ENCODE peak calls at places on chromosomes 12 and 14, in five cellular contexts. D, C, N, P and E are unnamed samples.
A peak's percentile ranks its signal among the peaks of the same experiment; 100 is the strongest.

GRCh38 chr14:72443991-72444431 is 449.9 kb downstream of the DPF3 start:
- DNase-seq in D (no peak), C (no peak), N (no peak), P (no peak), E (no peak)

GRCh38 chr12:87866602-87867292 is 162.5 kb downstream of the C12orf50 start:
- DNase-seq in D (peak; percentile 41), C (peak; percentile 2), N (peak; percentile 55), P (peak; percentile 12), E (no peak)

GRCh38 chr14:39265032-39265431 is 31.3 kb downstream of the MIA2 start:
- DNase-seq in D (peak; percentile 32), C (no peak), N (peak; percentile 37), P (peak; percentile 41), E (no peak)

GRCh38 chr12:124520258-124520657 is 47.2 kb downstream of the NCOR2 start:
- DNase-seq in D (peak; percentile 32), C (no peak), N (peak; percentile 87), P (no peak), E (no peak)

GRCh38 chr14:75274899-75275569 is 3.6 kb upstream of the FOS start:
- DNase-seq in D (no peak), C (no peak), N (no peak), P (no peak), E (no peak)

GRCh38 chr14:73610692-73611091 is 1.6 kb upstream of the ACOT6 start:
- DNase-seq in D (peak; percentile 6), C (peak; percentile 28), N (peak; percentile 29), P (no peak), E (no peak)

GRCh38 chr12:26150737-26151450 is 26.1 kb upstream of the BHLHE41 start:
- DNase-seq in D (peak; percentile 90), C (no peak), N (no peak), P (no peak), E (no peak)

GRCh38 chr12:40325349-40325960 is 100.7 kb downstream of the LRRK2 start:
- DNase-seq in D (peak; percentile 24), C (peak; percentile 35), N (peak; percentile 58), P (peak; percentile 59), E (peak; percentile 76)

GRCh38 chr14:63499701-63500250 is 43.4 kb downstream of the PPP2R5E start:
- DNase-seq in D (peak; percentile 73), C (no peak), N (peak; percentile 88), P (no peak), E (no peak)

GRCh38 chr14:72822946-72823611 is 70.8 kb downstream of the DPF3 start:
- DNase-seq in D (no peak), C (no peak), N (no peak), P (no peak), E (no peak)

GRCh38 chr14:97539884-97540283 is 742.7 kb downstream of the VRK1 start:
- DNase-seq in D (no peak), C (no peak), N (peak; percentile 57), P (no peak), E (no peak)

GRCh38 chr14:61107148-61107641 is 126.2 kb downstream of the SLC38A6 start:
- DNase-seq in D (peak; percentile 71), C (no peak), N (no peak), P (no peak), E (no peak)

GRCh38 chr14:94213741-94214140 is 39.6 kb downstream of the PPP4R4 start:
- DNase-seq in D (no peak), C (no peak), N (no peak), P (no peak), E (no peak)

GRCh38 chr14:85479771-85480170 is 50.2 kb upstream of the FLRT2 start:
- DNase-seq in D (no peak), C (no peak), N (no peak), P (no peak), E (no peak)

GRCh38 chr12:570237-570925 is 92.9 kb downstream of the NINJ2 start:
- DNase-seq in D (peak; percentile 96), C (peak; percentile 70), N (peak; percentile 81), P (peak; percentile 76), E (no peak)

DNA sequence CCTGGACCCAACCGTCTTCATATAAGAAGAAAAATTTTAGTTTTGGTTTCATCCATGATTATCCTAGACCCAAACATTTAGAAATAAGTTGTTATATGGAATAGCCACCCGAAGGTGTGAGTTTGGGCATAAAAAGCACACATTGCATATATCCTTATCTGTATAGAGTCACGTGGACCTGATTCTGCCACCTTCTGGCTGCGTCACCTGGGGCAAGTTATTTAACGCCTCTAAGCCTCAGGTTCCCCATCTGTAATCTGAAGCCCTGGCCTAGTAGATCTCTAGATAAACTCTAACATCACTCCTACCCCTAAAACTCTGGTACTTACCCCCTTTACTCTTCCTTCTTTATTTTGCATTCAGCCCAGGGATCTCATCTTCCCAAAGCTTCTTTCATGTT is 14.3 kb upstream of the KRT5 start:
- DNase-seq in D (no peak), C (no peak), N (peak; percentile 20), P (no peak), E (no peak)
- TF ChIP-seq EZH2phosphoT487 in D (no peak), C (no peak), N (no peak), P (no peak), E (no peak)

GRCh38 chr12:42587564-42588307 is 1.8 kb downstream of the PRICKLE1 start:
- DNase-seq in D (peak; percentile 39), C (no peak), N (peak; percentile 43), P (no peak), E (no peak)

GRCh38 chr12:42589465-42590323 is at the start of gene PRICKLE1:
- DNase-seq in D (peak; percentile 86), C (peak; percentile 81), N (peak; percentile 57), P (no peak), E (peak; percentile 61)

GRCh38 chr12:42588981-42589464 is 523 bp downstream of the PRICKLE1 start:
- DNase-seq in D (peak; percentile 71), C (peak; percentile 84), N (peak; percentile 64), P (no peak), E (no peak)

GRCh38 chr12:42588308-42588836 is 1.2 kb downstream of the PRICKLE1 start:
- DNase-seq in D (peak; percentile 54), C (no peak), N (peak; percentile 33), P (no peak), E (no peak)

DNA sequence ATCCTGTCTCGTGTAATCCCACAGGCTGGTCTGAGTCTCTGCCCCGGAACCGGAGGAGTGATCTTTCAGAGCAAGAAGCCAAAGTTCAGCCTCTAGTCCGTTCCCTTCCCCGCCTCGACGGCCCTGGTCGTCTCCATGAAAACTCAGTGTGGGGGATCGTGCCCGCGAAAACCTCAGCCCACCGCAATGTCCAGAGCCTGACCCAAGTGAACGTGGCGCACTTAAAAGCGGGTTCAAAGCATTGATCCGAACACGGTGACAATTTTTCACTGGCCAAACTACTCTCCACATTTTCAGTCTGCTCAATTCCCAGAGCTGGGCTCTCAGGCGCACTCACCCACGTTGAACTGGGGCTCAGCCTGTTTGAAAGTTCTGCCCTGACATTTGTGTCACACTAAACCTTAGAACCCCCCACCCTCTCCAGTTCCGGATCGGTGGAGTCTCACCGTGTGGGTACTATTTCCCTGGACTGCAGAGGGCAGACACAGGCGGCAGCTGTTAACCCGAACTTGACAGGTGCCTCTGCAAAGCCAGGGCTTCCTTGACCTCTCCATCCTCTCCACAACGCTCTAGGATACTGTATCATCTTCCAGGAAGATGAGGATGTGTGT is 883 bp upstream of the PRICKLE1 start:
- DNase-seq in D (peak; percentile 56), C (peak; percentile 39), N (peak; percentile 50), P (no peak), E (peak; percentile 16)
- TF ChIP-seq EZH2 in D (no peak), C (no peak), N (no peak), P (no peak), E (no peak)

GRCh38 chr12:47704719-47705118 is 1.1 kb downstream of the RPAP3 start:
- DNase-seq in D (no peak), C (no peak), N (no peak), P (no peak), E (no peak)
- H3K9ac ChIP-seq in D (peak overlapping the region; percentile 91), C (no peak overlapping the region), N (peak overlapping the region; percentile 76), P (peak overlapping the region; percentile 75), E (peak overlapping the region; percentile 89)

GRCh38 chr14:22225526-22226133 is 363.4 kb downstream of the DAD1 start:
- DNase-seq in D (peak; percentile 39), C (no peak), N (peak; percentile 62), P (no peak), E (no peak)

GRCh38 chr14:22226381-22226780 is 362.6 kb downstream of the DAD1 start:
- DNase-seq in D (peak; percentile 2), C (peak; percentile 31), N (peak; percentile 77), P (no peak), E (no peak)

GRCh38 chr14:22220427-22220826 is 368.6 kb downstream of the DAD1 start:
- DNase-seq in D (peak; percentile 10), C (no peak), N (peak; percentile 68), P (no peak), E (no peak)

GRCh38 chr14:22218729-22219128 is 370.3 kb downstream of the DAD1 start:
- DNase-seq in D (no peak), C (no peak), N (no peak), P (no peak), E (no peak)

DNA sequence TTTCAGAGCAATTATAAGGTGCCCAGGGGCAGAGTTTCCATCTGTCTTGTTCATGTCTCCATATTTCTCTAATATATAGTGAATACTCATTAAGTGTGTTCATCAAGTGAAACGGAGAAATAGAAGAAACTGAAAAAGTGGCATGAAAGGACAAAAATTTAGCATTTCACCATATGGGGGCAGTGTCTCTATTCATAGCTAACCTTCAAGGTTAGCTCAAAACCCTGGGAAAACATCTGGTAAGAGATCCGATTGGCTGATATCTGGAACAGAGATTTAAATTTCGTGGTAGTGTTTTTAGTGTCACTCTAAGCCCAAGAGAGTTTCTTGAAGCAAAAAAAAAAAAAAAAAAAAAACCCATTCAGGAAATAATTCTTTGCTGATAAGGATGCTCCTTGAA is 367.5 kb downstream of the DAD1 start:
- DNase-seq in D (peak; percentile 44), C (peak; percentile 4), N (peak; percentile 72), P (peak; percentile 12), E (peak; percentile 12)
- TF ChIP-seq EZH2phosphoT487 in D (no peak), C (no peak), N (no peak), P (no peak), E (no peak)

GRCh38 chr14:105484069-105484996 is 2.4 kb upstream of the CRIP1 start:
- DNase-seq in D (peak; percentile 86), C (peak; percentile 45), N (no peak), P (no peak), E (no peak)

GRCh38 chr14:105486974-105487448 is 325 bp downstream of the CRIP1 start:
- DNase-seq in D (no peak), C (peak; percentile 45), N (no peak), P (no peak), E (no peak)

GRCh38 chr14:105484997-105485393 is 1.7 kb upstream of the CRIP1 start:
- DNase-seq in D (no peak), C (no peak), N (no peak), P (no peak), E (no peak)

GRCh38 chr14:105486333-105486973 is at the start of gene CRIP1:
- DNase-seq in D (no peak), C (no peak), N (no peak), P (no peak), E (no peak)

DNA sequence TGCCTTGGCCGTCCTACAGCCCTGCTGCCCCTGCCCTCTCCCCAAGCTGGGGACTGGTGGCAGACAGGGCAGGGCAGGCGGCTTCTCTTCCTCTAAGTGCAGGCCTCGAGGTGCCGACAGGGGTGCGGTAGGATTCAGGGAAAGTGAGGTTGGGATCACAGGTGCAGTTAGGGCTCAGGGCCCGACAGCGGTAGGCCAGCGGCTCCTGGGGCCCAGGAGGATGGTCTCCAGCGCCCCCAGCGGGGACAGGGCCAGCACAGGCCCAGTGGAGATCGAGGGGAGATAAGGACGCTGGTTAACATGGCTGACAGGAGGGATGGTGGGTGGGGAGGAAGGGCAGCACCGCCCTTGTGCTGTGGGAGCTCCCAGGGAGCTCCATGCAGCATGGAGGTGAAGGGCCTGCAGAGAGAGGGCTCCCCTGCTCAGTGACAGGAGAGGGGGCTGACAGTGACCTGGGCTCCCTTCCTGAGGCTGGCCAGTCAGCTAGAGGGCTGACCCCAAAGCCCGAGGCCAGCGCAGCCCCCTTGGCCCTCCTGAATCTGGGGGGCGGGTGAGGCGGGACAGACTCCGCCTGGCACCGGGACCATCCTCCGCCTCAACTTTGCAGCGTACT is 860 bp upstream of the CRIP1 start:
- DNase-seq in D (no peak), C (peak; percentile 81), N (peak; percentile 25), P (no peak), E (no peak)
- TF ChIP-seq EZH2 in D (no peak), C (no peak), N (no peak), P (no peak), E (no peak)